ENCODE peak calls at places on chromosomes 4 and X, in four cellular contexts. Z, U, S and K are unnamed samples. For H3K36me3, the result is how much of the 10 kb centered on the place peaks cover.

GRCh38 chr4:126799971-126800722 is 832.6 kb upstream of the INTU start:
- DNase-seq in S (no peak), Z (no peak), U (no peak), K (no peak)

GRCh38 chrX:94908171-94908570 is 1234.2 kb downstream of the FAM133A start:
- DNase-seq in S (no peak), Z (no peak), U (no peak), K (no peak)

GRCh38 chrX:48998391-48998790 is 3.7 kb downstream of the GRIPAP1 start:
- DNase-seq in U (no peak), Z (no peak), S (no peak), K (no peak)

GRCh38 chrX:118571829-118572228 is 76.2 kb downstream of the DOCK11 start:
- DNase-seq in S (no peak), U (no peak), Z (no peak), K (no peak)

GRCh38 chrX:136453114-136453513 is 34.6 kb upstream of the BRS3 start:
- DNase-seq in S (no peak), U (no peak), Z (no peak), K (no peak)

GRCh38 chr4:76275486-76276126 is 24.1 kb downstream of the FAM47E start:
- DNase-seq in Z (no peak), S (no peak), U (no peak), K (no peak)

GRCh38 chrX:108139303-108139702 is 47.7 kb downstream of the ATG4A start:
- DNase-seq in Z (no peak), S (no peak), U (no peak), K (no peak)

GRCh38 chr4:89305028-89305427 is 2.6 kb downstream of the GPRIN3 start:
- DNase-seq in Z (peak), U (no peak), S (no peak), K (no peak)

GRCh38 chr4:108540536-108540935 is 79.8 kb upstream of the RPL34 start:
- DNase-seq in S (no peak), U (no peak), Z (no peak), K (no peak)

GRCh38 chr4:6119507-6120020 is 80.8 kb downstream of the JAKMIP1 start:
- DNase-seq in U (no peak), S (no peak), Z (no peak), K (no peak)

GRCh38 chrX:141142946-141143345 is 34.0 kb downstream of the LDOC1 start:
- DNase-seq in Z (no peak), U (no peak), S (no peak), K (no peak)

GRCh38 chr4:150248181-150248580 is 169.9 kb downstream of the DCLK2 start:
- DNase-seq in S (no peak), U (no peak), Z (no peak), K (no peak)

GRCh38 chrX:13911581-13911980 is 94.7 kb upstream of the GPM6B start:
- DNase-seq in Z (no peak), U (no peak), S (no peak), K (no peak)

GRCh38 chr4:47315346-47315745 is 148.2 kb downstream of the COMMD8 start:
- DNase-seq in U (no peak), Z (no peak), S (no peak), K (no peak)

GRCh38 chrX:13371191-13371590 is 51.3 kb upstream of the ATXN3L start:
- DNase-seq in U (no peak), Z (no peak), S (no peak), K (no peak)

GRCh38 chr4:40301592-40301991 is 33.5 kb upstream of the CHRNA9 start:
- DNase-seq in Z (peak), U (peak), S (no peak), K (peak)

GRCh38 chr4:118765399-118765798 is 70.5 kb downstream of the SEC24D start:
- DNase-seq in S (peak), U (no peak), Z (peak), K (no peak)

GRCh38 chr4:52052475-52052780 is 1.3 kb downstream of the SPATA18 start:
- DNase-seq in S (peak), Z (no peak), U (no peak), K (no peak)

GRCh38 chr4:159278399-159278798 is 175.5 kb downstream of the RAPGEF2 start:
- DNase-seq in U (no peak), S (no peak), Z (no peak), K (no peak)

GRCh38 chrX:43500996-43501694 is 155.0 kb upstream of the MAOA start:
- DNase-seq in U (no peak), S (peak), Z (peak), K (no peak)

GRCh38 chr4:76576824-76577223 is 141.8 kb downstream of the SHROOM3 start:
- DNase-seq in S (no peak), Z (no peak), U (no peak), K (no peak)

GRCh38 chr4:181525641-181526040 is 717.6 kb upstream of the TENM3 start:
- DNase-seq in U (no peak), Z (no peak), S (peak), K (no peak)

GRCh38 chrX:1185556-1185955 is 26.9 kb downstream of the CRLF2 start:
- DNase-seq in S (no peak), U (no peak), Z (no peak), K (no peak)

GRCh38 chr4:39770471-39770870 is 72.5 kb downstream of the UBE2K start:
- DNase-seq in S (no peak), Z (no peak), U (no peak), K (no peak)

GRCh38 chrX:71492086-71493065 is 40.5 kb upstream of the OGT start:
- DNase-seq in Z (peak), U (peak), S (peak), K (peak)

GRCh38 chr4:74625981-74626380 is 168.3 kb downstream of the BTC start:
- DNase-seq in Z (no peak), S (no peak), U (no peak), K (no peak)

GRCh38 chrX:48761674-48762471 is at the start of gene GLOD5:
- DNase-seq in Z (peak), S (peak), U (no peak), K (no peak)

GRCh38 chrX:132689741-132690140 is 200.9 kb upstream of the MBNL3 start:
- DNase-seq in U (no peak), S (no peak), Z (no peak), K (no peak)

GRCh38 chrX:155893513-155893912 is 12.4 kb downstream of the VAMP7 start:
- DNase-seq in Z (no peak), U (no peak), S (no peak), K (no peak)

GRCh38 chrX:70166601-70167590 is 10.4 kb upstream of the DGAT2L6 start:
- DNase-seq in Z (no peak), U (no peak), S (no peak), K (no peak)

GRCh38 chr4:58225460-58225859 is 1115.3 kb upstream of the IGFBP7 start:
- DNase-seq in S (no peak), U (no peak), Z (no peak), K (no peak)

GRCh38 chr4:41599192-41599786 is 61.3 kb downstream of the LIMCH1 start:
- DNase-seq in S (no peak), U (no peak), Z (no peak), K (no peak)

GRCh38 chrX:46814966-46815365 is 21.9 kb upstream of the RP2 start:
- DNase-seq in U (no peak), S (no peak), Z (peak), K (no peak)

GRCh38 chr4:98470831-98471230 is 187.6 kb downstream of the TSPAN5 start:
- DNase-seq in U (no peak), Z (peak), S (no peak), K (no peak)

GRCh38 chrX:2498781-2499302 is 1.9 kb downstream of the DHRSX start:
- DNase-seq in S (peak), Z (peak), U (no peak), K (no peak)

GRCh38 chr4:137543198-137543597 is 10.9 kb upstream of the PCDH18 start:
- DNase-seq in S (no peak), U (no peak), Z (no peak), K (no peak)

GRCh38 chrX:12790878-12791252 is 347 bp upstream of the PRPS2 start:
- DNase-seq in U (no peak), S (no peak), Z (no peak), K (no peak)

GRCh38 chr4:147560632-147561031 is 56.6 kb upstream of the TMEM184C start:
- DNase-seq in U (no peak), S (no peak), Z (no peak), K (no peak)

GRCh38 chr4:8435656-8436121 is 4.8 kb downstream of the ACOX3 start:
- DNase-seq in S (peak), U (peak), Z (peak), K (no peak)
- H3K4me3 ChIP-seq in S (peak), U (peak), Z (peak), K (peak)

DNA sequence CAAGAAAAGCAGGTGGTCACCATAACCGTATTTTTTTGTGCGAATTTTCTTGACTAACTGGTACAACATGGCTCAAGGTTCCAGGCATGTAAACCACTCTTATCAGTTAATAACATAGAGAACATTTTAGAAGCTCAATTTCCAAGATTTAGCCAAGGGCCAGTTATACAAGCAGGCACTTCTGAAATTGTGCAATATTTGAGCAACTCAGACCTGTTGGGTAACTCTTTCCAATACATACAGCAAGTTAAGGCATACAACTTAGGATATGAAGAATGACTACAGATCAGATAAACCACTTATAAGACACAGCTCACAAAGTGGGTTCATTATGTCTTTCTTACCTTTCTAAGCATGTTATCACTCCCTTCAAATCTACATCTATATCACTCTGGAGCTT is 43.9 kb downstream of the ZNF280C start:
- DNase-seq in S (no peak), U (no peak), Z (no peak), K (no peak)
- H3K36me3 ChIP-seq in S (under half), U (under half), Z (under half), K (under half)

GRCh38 chr4:122688529-122688928 is 44.0 kb upstream of the BBS12 start:
- DNase-seq in S (no peak), Z (no peak), U (no peak), K (no peak)
- H3K4me3 ChIP-seq in S (no peak), Z (no peak), U (no peak), K (no peak)

GRCh38 chr4:105274090-105274489 is 127.4 kb downstream of the TET2 start:
- DNase-seq in S (no peak), Z (no peak), U (no peak), K (no peak)
- H3K36me3 ChIP-seq in S (half or more), Z (under half), U (under half), K (under half)